ENCODE peak calls at places on chromosomes 12 and 14, in four cellular contexts. F, O, I and Q are unnamed samples.

GRCh38 chr12:103877934-103878510 is 37.0 kb upstream of the NT5DC3 start:
- DNase-seq in O (peak), F (peak), I (no peak), Q (peak)

GRCh38 chr12:77746108-77746507 is 84.6 kb upstream of the NAV3 start:
- DNase-seq in I (no peak), O (no peak), F (no peak), Q (no peak)

GRCh38 chr14:33194551-33194950 is 255.9 kb downstream of the NPAS3 start:
- DNase-seq in I (no peak), O (no peak), F (no peak), Q (no peak)

GRCh38 chr12:53197011-53197640 is 9.9 kb downstream of the ITGB7 start:
- DNase-seq in I (no peak), O (no peak), F (no peak), Q (no peak)

GRCh38 chr14:65847065-65847847 is 434.7 kb downstream of the FUT8 start:
- DNase-seq in O (peak), I (no peak), F (no peak), Q (peak)

GRCh38 chr12:131991816-131992430 is 42.2 kb downstream of the EP400 start:
- DNase-seq in F (no peak), O (no peak), I (no peak), Q (no peak)

GRCh38 chr14:102209224-102209966 is 69.7 kb downstream of the WDR20 start:
- DNase-seq in F (peak), I (no peak), O (no peak), Q (no peak)

GRCh38 chr14:75200451-75200850 is 24.0 kb upstream of the TMED10 start:
- DNase-seq in F (no peak), I (peak), O (no peak), Q (no peak)

GRCh38 chr12:103632554-103633216 is 45.6 kb downstream of the STAB2 start:
- DNase-seq in I (peak), F (peak), O (peak), Q (peak)

GRCh38 chr12:80101126-80101525 is 1.8 kb downstream of the OTOGL start:
- DNase-seq in F (peak), I (no peak), O (no peak), Q (no peak)

GRCh38 chr12:124916370-124917134 is 2.1 kb upstream of the UBC start:
- DNase-seq in O (no peak), I (peak), F (peak), Q (no peak)

GRCh38 chr12:119006749-119007148 is 25.4 kb downstream of the SRRM4 start:
- DNase-seq in I (no peak), F (no peak), O (no peak), Q (no peak)

GRCh38 chr14:91420686-91421085 is 3.1 kb upstream of the CCDC88C start:
- DNase-seq in I (no peak), F (no peak), O (no peak), Q (no peak)

GRCh38 chr12:110936367-110937103 is 16.2 kb upstream of the MYL2 start:
- DNase-seq in I (no peak), O (no peak), F (no peak), Q (no peak)

GRCh38 chr14:35083530-35084150 is 37.6 kb downstream of the FAM177A1 start:
- DNase-seq in F (no peak), O (no peak), I (no peak), Q (no peak)

GRCh38 chr12:46752396-46752795 is 73.4 kb downstream of the SLC38A4 start:
- DNase-seq in I (no peak), F (no peak), O (no peak), Q (no peak)

GRCh38 chr14:30971586-30971985 is 53.9 kb upstream of the AP4S1 start:
- DNase-seq in I (no peak), F (no peak), O (no peak), Q (no peak)

GRCh38 chr12:88237954-88238353 is 95.8 kb downstream of the TMTC3 start:
- DNase-seq in F (peak), I (no peak), O (no peak), Q (no peak)

GRCh38 chr12:50934981-50935807 is 17.1 kb upstream of the HIGD1C start:
- DNase-seq in O (no peak), I (no peak), F (peak), Q (no peak)

GRCh38 chr12:14629832-14630688 is 62.4 kb upstream of the PLBD1 start:
- DNase-seq in O (peak), F (peak), I (peak), Q (peak)

GRCh38 chr12:50317198-50317597 is 33.9 kb upstream of the LIMA1 start:
- DNase-seq in O (no peak), I (no peak), F (peak), Q (no peak)